ENCODE peak calls at places on chromosomes 1 and 21, in four cellular contexts. B is H9, H is IMR-90, T is mesendoderm. X is an unnamed sample.

GRCh38 chr1:232833966-232834535 is 28.8 kb downstream of the MAP10 start:
- DNase-seq in H (no peak), T (no peak), B (no peak), X (no peak)

GRCh38 chr21:31298618-31299269 is 45.3 kb downstream of the TIAM1 start:
- DNase-seq in T (no peak), B (no peak), H (no peak), X (no peak)

GRCh38 chr1:231011963-231012362 is 28.1 kb downstream of the FAM89A start:
- DNase-seq in B (no peak), H (no peak), T (no peak), X (no peak)

GRCh38 chr21:24658016-24658415 is 949.3 kb downstream of the MRPL39 start:
- DNase-seq in H (no peak), T (peak), B (no peak), X (no peak)

GRCh38 chr1:198986442-198986841 is 347.6 kb downstream of the PTPRC start:
- DNase-seq in H (no peak), B (no peak), T (no peak), X (no peak)

GRCh38 chr1:5744342-5744741 is 247.9 kb downstream of the NPHP4 start:
- DNase-seq in H (no peak), B (peak), T (no peak), X (no peak)

GRCh38 chr21:45259206-45259795 is 28.4 kb downstream of the POFUT2 start:
- DNase-seq in H (no peak), B (peak), T (no peak), X (peak)

GRCh38 chr1:163970699-163971098 is 588.3 kb upstream of the PBX1 start:
- DNase-seq in T (no peak), B (no peak), H (no peak), X (no peak)

GRCh38 chr1:164748253-164748899 is 189.4 kb downstream of the PBX1 start:
- DNase-seq in B (no peak), T (peak), H (peak), X (no peak)

GRCh38 chr1:18976096-18976495 is 19.6 kb upstream of the IFFO2 start:
- DNase-seq in H (no peak), T (no peak), B (no peak), X (no peak)

GRCh38 chr21:39657091-39657689 is 44.5 kb downstream of the B3GALT5 start:
- DNase-seq in H (no peak), T (no peak), B (no peak), X (no peak)

GRCh38 chr21:32094792-32095191 is 184.1 kb downstream of the MIS18A start:
- DNase-seq in T (peak), B (peak), H (peak), X (no peak)

GRCh38 chr1:20413136-20413790 is 72.7 kb downstream of the CAMK2N1 start:
- DNase-seq in T (no peak), B (no peak), H (no peak), X (no peak)

GRCh38 chr1:65310078-65310587 is 790 bp downstream of the DNAJC6 start:
- DNase-seq in T (peak), H (no peak), B (peak), X (peak)

GRCh38 chr1:69494171-69494570 is 73.6 kb upstream of the LRRC7 start:
- DNase-seq in T (no peak), B (no peak), H (no peak), X (no peak)

GRCh38 chr21:29181799-29182470 is 51.5 kb downstream of the MAP3K7CL start:
- DNase-seq in B (no peak), H (peak), T (peak), X (no peak)

GRCh38 chr1:224544276-224544675 is 71.8 kb upstream of the CNIH3 start:
- DNase-seq in B (no peak), T (no peak), H (peak), X (no peak)

GRCh38 chr21:41845310-41846032 is 33.7 kb downstream of the PRDM15 start:
- DNase-seq in H (peak), T (no peak), B (no peak), X (no peak)

GRCh38 chr1:1203561-1204424 is 2.6 kb downstream of the TNFRSF18 start:
- DNase-seq in T (no peak), H (no peak), B (peak), X (peak)

GRCh38 chr21:17441370-17441769 is 71.5 kb upstream of the CXADR start:
- DNase-seq in T (no peak), H (peak), B (no peak), X (no peak)

GRCh38 chr1:20229191-20229590 is 42.9 kb upstream of the PLA2G2C start:
- DNase-seq in H (no peak), B (no peak), T (no peak), X (no peak)

GRCh38 chr1:247531937-247532336 is 4.3 kb downstream of the OR2C3 start:
- DNase-seq in B (no peak), H (no peak), T (peak), X (peak)
- H4K5ac ChIP-seq in B (no peak), H (no peak), T (no peak), X (no peak)

GRCh38 chr1:193569696-193570269 is 383.4 kb upstream of the B3GALT2 start:
- DNase-seq in T (no peak), H (peak), B (no peak), X (no peak)
- H4K5ac ChIP-seq in T (no peak), H (peak), B (no peak), X (no peak)

GRCh38 chr1:151891515-151891914 is 17.8 kb downstream of the THEM4 start:
- DNase-seq in H (no peak), B (no peak), T (no peak), X (no peak)
- H4K5ac ChIP-seq in H (no peak), B (no peak), T (no peak), X (no peak)

DNA sequence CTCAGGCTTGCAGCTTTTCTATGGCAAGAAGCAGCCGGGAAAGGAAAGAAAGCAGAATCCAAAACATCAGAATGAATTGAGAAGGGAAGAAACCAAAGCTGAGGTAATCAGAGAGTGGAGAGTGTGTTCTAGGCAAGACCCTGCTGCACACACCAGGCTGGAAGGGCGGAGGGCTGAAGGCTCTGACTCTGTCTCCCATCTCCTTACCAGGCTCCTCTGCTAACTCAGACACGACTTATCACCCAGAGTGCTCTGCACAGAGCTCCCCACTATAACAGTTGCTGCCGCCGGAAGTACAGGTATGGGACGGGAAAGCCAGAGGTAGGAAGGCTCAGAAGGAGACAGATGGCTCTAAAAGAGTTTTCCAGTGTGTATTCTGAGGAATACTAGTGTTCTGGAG is 1.2 kb downstream of the SCNM1 start:
- DNase-seq in H (no peak), B (no peak), T (no peak), X (no peak)
- H4K5ac ChIP-seq in H (no peak), B (no peak), T (no peak), X (no peak)

GRCh38 chr1:247812637-247813036 is 11.3 kb downstream of the OR14A16 start:
- DNase-seq in B (no peak), T (no peak), H (no peak), X (no peak)
- H4K5ac ChIP-seq in B (no peak), T (no peak), H (no peak), X (no peak)

GRCh38 chr1:155001688-155002474 is 721 bp upstream of the ZBTB7B start:
- DNase-seq in T (peak), B (peak), H (peak), X (peak)
- H4K5ac ChIP-seq in T (no peak), B (no peak), H (peak), X (peak)

GRCh38 chr1:22563671-22564612 is 653 bp downstream of the EPHA8 start:
- DNase-seq in T (no peak), H (no peak), B (no peak), X (no peak)

GRCh38 chr1:22567994-22568393 is 4.7 kb downstream of the EPHA8 start:
- DNase-seq in T (no peak), H (no peak), B (no peak), X (no peak)

GRCh38 chr1:22557341-22557950 is 5.8 kb upstream of the EPHA8 start:
- DNase-seq in H (no peak), T (no peak), B (no peak), X (no peak)

GRCh38 chr1:22567176-22567575 is 3.9 kb downstream of the EPHA8 start:
- DNase-seq in H (no peak), B (no peak), T (no peak), X (no peak)

DNA sequence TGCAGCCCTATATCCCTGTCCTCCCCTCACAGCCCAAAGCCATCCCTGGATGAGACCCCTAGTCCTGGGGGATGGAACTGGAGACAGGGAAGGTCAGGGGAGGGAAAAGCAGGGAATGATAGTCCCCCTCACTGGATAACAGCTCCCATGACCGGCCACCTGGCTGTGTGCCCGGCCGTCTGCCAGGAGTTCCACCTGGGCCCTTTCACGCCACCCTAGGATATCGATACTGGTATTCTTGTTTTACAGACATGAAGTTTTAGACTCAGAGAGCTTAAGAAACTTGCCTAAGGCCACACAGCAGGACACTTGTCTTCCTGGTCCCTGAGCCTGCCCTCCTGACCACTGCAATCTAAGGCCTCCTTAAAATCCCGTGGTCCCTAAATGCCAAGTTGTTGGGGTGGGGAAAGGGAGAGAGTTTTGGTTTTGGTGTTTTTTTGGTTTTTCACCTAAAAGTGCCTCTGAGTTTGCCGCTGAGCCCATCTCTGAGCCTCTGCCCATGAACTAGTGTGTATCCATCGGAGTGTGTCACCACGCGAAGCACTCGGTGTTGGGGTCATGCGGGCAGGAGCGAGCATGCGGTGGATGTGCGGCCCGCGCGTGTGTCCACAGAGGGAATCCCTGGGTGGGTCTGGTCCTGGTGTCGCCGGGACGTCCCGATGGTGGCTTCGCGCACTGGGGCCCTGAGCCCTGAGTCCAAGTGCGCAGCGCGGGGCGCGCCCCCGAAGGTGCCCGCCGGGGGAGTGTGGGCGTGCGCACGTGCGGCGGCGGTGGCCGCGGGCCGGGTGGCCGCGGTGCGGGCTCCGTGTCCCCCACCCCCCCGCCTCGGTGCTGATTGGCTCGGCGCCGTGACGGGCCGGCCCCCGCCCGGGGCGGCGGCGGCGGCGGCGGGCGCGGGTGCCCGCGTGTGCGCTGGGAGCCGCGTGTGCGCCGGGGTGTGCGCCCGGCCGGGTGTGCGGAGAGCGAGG is at the start of gene EPHA8:
- DNase-seq in T (no peak), B (no peak), H (no peak), X (no peak)
- H4K5ac ChIP-seq in T (no peak), B (no peak), H (no peak), X (no peak)

GRCh38 chr21:25988738-25989137 is 181.8 kb downstream of the APP start:
- DNase-seq in B (no peak), H (no peak), T (no peak), X (no peak)
- H4K5ac ChIP-seq in B (no peak), H (no peak), T (no peak), X (no peak)

GRCh38 chr1:32957017-32957416 is 7.6 kb downstream of the RNF19B start:
- DNase-seq in B (no peak), T (no peak), H (no peak), X (no peak)
- H4K5ac ChIP-seq in B (no peak), T (no peak), H (no peak), X (no peak)

GRCh38 chr1:115955228-115955627 is 21.1 kb upstream of the SLC22A15 start:
- DNase-seq in B (no peak), H (no peak), T (no peak), X (no peak)

GRCh38 chr1:115953180-115953579 is 23.1 kb upstream of the SLC22A15 start:
- DNase-seq in B (no peak), T (no peak), H (no peak), X (no peak)

GRCh38 chr1:115954684-115955083 is 21.6 kb upstream of the SLC22A15 start:
- DNase-seq in H (no peak), B (no peak), T (no peak), X (no peak)

GRCh38 chr1:115958866-115959265 is 17.4 kb upstream of the SLC22A15 start:
- DNase-seq in T (no peak), B (no peak), H (no peak), X (no peak)
- H4K5ac ChIP-seq in T (no peak), B (no peak), H (no peak), X (no peak)

X was measured in H1.